ENCODE peak calls at places on chromosomes 16 and 17, in nine cellular contexts. R is fibroblast of pulmonary artery; J is CD4-positive, alpha-beta T cell; V is mammary epithelial cell; L is epithelial cell of esophagus; F is RWPE1; X is upper lobe of right lung; A is PC-3; D is fibroblast of the aortic adventitia. O is an unnamed sample.
A peak's percentile ranks its signal among the peaks of the same experiment; 100 is the strongest.

GRCh38 chr17:57316361-57316760 is 60.0 kb downstream of the MSI2 start:
- DNase-seq in F (no peak), R (no peak), X (no peak), L (no peak), J (no peak), V (no peak), A (no peak), D (no peak), O (no peak)

GRCh38 chr16:53098526-53099317 is 43.9 kb downstream of the CHD9 start:
- DNase-seq in J (peak; percentile 4), F (peak; percentile 59), L (peak; percentile 71), X (peak; percentile 86), A (peak; percentile 59), V (peak; percentile 79), R (peak; percentile 99), D (peak; percentile 97), O (no peak)

GRCh38 chr17:29949708-29950107 is 8.3 kb downstream of the EFCAB5 start:
- DNase-seq in D (no peak), A (no peak), V (no peak), F (no peak), L (no peak), J (no peak), X (no peak), R (no peak), O (no peak)

GRCh38 chr17:55540414-55541091 is 29.3 kb upstream of the SMIM36 start:
- DNase-seq in R (peak; percentile 31), X (no peak), F (peak; percentile 8), D (peak; percentile 62), A (peak; percentile 89), L (peak; percentile 57), J (no peak), V (peak; percentile 63), O (no peak)

GRCh38 chr16:27304102-27304501 is 9.7 kb upstream of the IL4R start:
- DNase-seq in L (no peak), V (no peak), X (no peak), D (no peak), F (no peak), R (no peak), J (no peak), A (no peak), O (no peak)

GRCh38 chr16:84484579-84485254 is 19.7 kb downstream of the MEAK7 start:
- DNase-seq in L (peak; percentile 44), X (peak; percentile 68), R (peak; percentile 74), J (no peak), F (no peak), D (peak; percentile 69), A (peak; percentile 49), V (no peak), O (no peak)

GRCh38 chr17:6712058-6712853 is 913 bp downstream of the SLC13A5 start:
- DNase-seq in J (no peak), L (peak; percentile 93), X (no peak), R (peak; percentile 14), D (peak; percentile 19), F (peak; percentile 76), V (peak; percentile 76), A (no peak), O (peak; percentile 47)

GRCh38 chr17:36835036-36835435 is 102.2 kb upstream of the LHX1 start:
- DNase-seq in J (no peak), A (no peak), D (no peak), R (no peak), L (no peak), V (no peak), F (no peak), X (no peak), O (no peak)

GRCh38 chr16:27677300-27677699 is 127.4 kb downstream of the KATNIP start:
- DNase-seq in A (no peak), F (no peak), D (peak; percentile 34), V (no peak), X (no peak), J (no peak), R (peak; percentile 30), L (no peak), O (no peak)

GRCh38 chr16:10103096-10103495 is 79.1 kb downstream of the GRIN2A start:
- DNase-seq in V (peak; percentile 37), F (no peak), L (no peak), J (no peak), R (no peak), X (no peak), D (no peak), A (peak; percentile 30), O (no peak)

GRCh38 chr16:4888428-4889135 is 41.3 kb downstream of the UBN1 start:
- DNase-seq in A (no peak), X (no peak), D (no peak), V (no peak), J (no peak), R (no peak), L (no peak), F (no peak), O (no peak)

GRCh38 chr17:17817552-17817947 is 19.2 kb downstream of the SREBF1 start:
- DNase-seq in V (no peak), D (no peak), R (no peak), J (no peak), F (no peak), A (no peak), X (no peak), L (no peak), O (no peak)

GRCh38 chr17:37168731-37169353 is 206.9 kb upstream of the C17orf78 start:
- DNase-seq in D (no peak), A (no peak), L (no peak), R (no peak), V (no peak), X (no peak), J (no peak), F (no peak), O (no peak)

GRCh38 chr16:48086422-48086821 is 69.4 kb downstream of the ABCC12 start:
- DNase-seq in D (no peak), A (no peak), L (no peak), R (no peak), V (no peak), X (no peak), J (no peak), F (no peak), O (no peak)

GRCh38 chr16:22977294-22977697 is 163.3 kb downstream of the HS3ST2 start:
- DNase-seq in A (peak; percentile 25), X (no peak), L (peak; percentile 28), F (peak; percentile 8), R (no peak), J (no peak), V (peak; percentile 8), D (peak; percentile 7), O (no peak)

GRCh38 chr16:27676807-27677206 is 126.9 kb downstream of the KATNIP start:
- DNase-seq in V (no peak), A (peak; percentile 48), R (peak; percentile 25), J (no peak), D (peak; percentile 44), F (no peak), L (no peak), X (no peak), O (no peak)

GRCh38 chr16:65122974-65123845 is 1.3 kb upstream of the CDH11 start:
- DNase-seq in R (peak; percentile 64), D (peak; percentile 74), L (peak; percentile 44), V (no peak), A (peak; percentile 48), J (no peak), F (peak; percentile 16), X (peak; percentile 73), O (peak; percentile 68)

GRCh38 chr16:1533443-1533951 is at the start of gene TMEM204:
- DNase-seq in X (peak; percentile 80), R (peak; percentile 68), A (no peak), J (peak; percentile 52), F (no peak), D (peak; percentile 86), L (no peak), V (no peak), O (no peak)

GRCh38 chr17:40828454-40829039 is 6.1 kb upstream of the KRT10 start:
- DNase-seq in V (no peak), L (no peak), X (no peak), R (peak; percentile 29), F (no peak), D (peak; percentile 76), A (no peak), J (no peak), O (no peak)

GRCh38 chr17:27320222-27320560 is 26.3 kb downstream of the WSB1 start:
- DNase-seq in X (no peak), V (no peak), R (no peak), A (no peak), L (no peak), J (no peak), F (no peak), D (no peak), O (no peak)

GRCh38 chr17:69043098-69043497 is 17.6 kb downstream of the ABCA9 start:
- DNase-seq in R (no peak), X (no peak), L (no peak), V (no peak), A (no peak), D (no peak), F (no peak), J (no peak), O (no peak)
- TF ChIP-seq CTCF in R (no peak), X (no peak), L (no peak), V (no peak), A (no peak), D (no peak), F (no peak), J (no peak), O (no peak)

GRCh38 chr17:28675980-28676379 is 14.0 kb downstream of the SUPT6H start:
- DNase-seq in F (peak; percentile 49), J (no peak), A (peak; percentile 39), D (no peak), X (no peak), V (peak; percentile 16), L (peak; percentile 54), R (no peak), O (no peak)
- TF ChIP-seq CTCF in F (peak; percentile 23), J (no peak), A (peak; percentile 72), D (no peak), X (peak; percentile 8), V (peak; percentile 66), L (peak; percentile 70), R (peak; percentile 17), O (no peak)

DNA sequence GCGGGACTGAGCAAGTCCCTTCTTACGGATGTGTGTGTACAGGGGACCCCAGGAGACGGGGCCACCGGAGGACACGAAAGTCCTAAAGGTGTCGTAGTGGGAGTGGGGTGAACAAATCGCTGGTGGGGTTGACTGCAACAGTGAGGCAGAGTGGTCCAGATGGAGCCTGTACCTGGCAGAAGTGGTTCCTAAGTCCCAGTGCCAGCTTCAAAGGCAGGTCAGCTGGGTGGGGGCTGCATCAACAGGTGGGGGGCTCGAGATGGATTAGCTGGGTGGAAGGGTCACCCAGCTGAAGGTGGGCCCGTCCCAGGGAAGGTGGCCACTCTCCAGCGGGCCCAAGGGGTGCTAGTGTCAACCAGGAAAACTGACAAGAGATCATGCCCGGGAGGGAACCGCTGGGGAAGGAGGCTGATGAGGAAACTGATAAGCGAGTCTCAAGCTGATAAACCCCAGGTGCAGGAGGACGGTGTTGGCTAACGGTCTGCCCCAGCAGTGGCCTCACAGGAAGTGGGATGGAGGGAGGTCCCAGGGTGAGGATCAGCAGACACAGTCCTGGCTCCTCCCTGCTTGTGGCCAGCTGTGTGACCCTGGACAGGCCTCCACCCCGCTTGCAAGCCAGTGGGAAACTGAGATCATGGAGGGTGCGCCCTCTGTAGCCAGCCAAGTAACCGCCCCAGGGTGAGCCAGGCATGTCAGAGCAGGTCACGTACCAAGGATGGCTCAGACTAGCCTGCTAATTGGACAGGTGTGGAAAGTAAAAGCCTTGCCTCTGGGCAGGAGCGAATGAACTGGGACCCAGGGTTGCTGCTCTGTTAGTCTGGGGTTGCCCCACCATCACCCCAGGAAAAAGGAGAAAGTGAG is 1.0 kb downstream of the ORAI3 start:
- DNase-seq in F (peak; percentile 88), A (peak; percentile 20), J (peak; percentile 20), L (peak; percentile 96), V (peak; percentile 98), D (peak; percentile 89), X (peak; percentile 83), R (peak; percentile 80), O (no peak)
- TF ChIP-seq CTCF in F (no peak), A (no peak), J (no peak), L (peak; percentile 17), V (peak; percentile 25), D (no peak), X (peak; percentile 11), R (no peak), O (no peak)

GRCh38 chr16:69926241-69926640 is 24.9 kb upstream of the CLEC18A start:
- DNase-seq in A (no peak), L (no peak), V (no peak), F (no peak), J (no peak), X (no peak), D (no peak), R (no peak), O (no peak)
- TF ChIP-seq CTCF in A (no peak), L (no peak), V (no peak), F (no peak), J (no peak), X (no peak), D (no peak), R (no peak), O (no peak)

O was measured in mesothelial cell of epicardium.